ENCODE peak calls at places on chromosomes 7 and 10, in four cellular contexts. D is PC-3, J is neural progenitor cell, Z is fibroblast of mammary gland. Y is an unnamed sample.

GRCh38 chr7:20287317-20287716 is 43.4 kb upstream of the ITGB8 start:
- DNase-seq in D (no peak), J (no peak), Z (no peak), Y (no peak)

GRCh38 chr7:4430227-4430626 is 251.9 kb upstream of the FOXK1 start:
- DNase-seq in D (no peak), J (no peak), Z (no peak), Y (no peak)

GRCh38 chr7:5143106-5143505 is 46.9 kb upstream of the WIPI2 start:
- DNase-seq in D (no peak), J (no peak), Z (no peak), Y (no peak)

GRCh38 chr7:152615052-152615741 is 60.7 kb downstream of the XRCC2 start:
- DNase-seq in D (no peak), J (peak; percentile 59), Z (peak; percentile 22), Y (no peak)

GRCh38 chr10:95026461-95026860 is 42.8 kb downstream of the CYP2C8 start:
- DNase-seq in D (no peak), J (no peak), Z (no peak), Y (no peak)

GRCh38 chr10:50385610-50386009 is 134.3 kb upstream of the ASAH2 start:
- DNase-seq in D (no peak), J (no peak), Z (peak; percentile 49), Y (peak; percentile 65)

GRCh38 chr7:117172283-117172682 is 150.6 kb downstream of the WNT2 start:
- DNase-seq in D (no peak), J (no peak), Z (no peak), Y (no peak)

GRCh38 chr10:122165492-122165832 is 105.6 kb upstream of the BTBD16 start:
- DNase-seq in D (no peak), J (no peak), Z (no peak), Y (no peak)

GRCh38 chr7:143193880-143194279 is 10.7 kb downstream of the TAS2R39 start:
- DNase-seq in D (no peak), J (no peak), Z (no peak), Y (no peak)

GRCh38 chr10:14604181-14605142 is 170.2 kb downstream of the FAM107B start:
- DNase-seq in D (peak; percentile 69), J (peak; percentile 91), Z (peak; percentile 44), Y (peak; percentile 69)

GRCh38 chr10:4050061-4050460 is 265.1 kb upstream of the KLF6 start:
- DNase-seq in D (no peak), J (no peak), Z (no peak), Y (no peak)
- TF ChIP-seq CTCF in D (no peak), J (no peak), Z (no peak), Y (no peak)

DNA sequence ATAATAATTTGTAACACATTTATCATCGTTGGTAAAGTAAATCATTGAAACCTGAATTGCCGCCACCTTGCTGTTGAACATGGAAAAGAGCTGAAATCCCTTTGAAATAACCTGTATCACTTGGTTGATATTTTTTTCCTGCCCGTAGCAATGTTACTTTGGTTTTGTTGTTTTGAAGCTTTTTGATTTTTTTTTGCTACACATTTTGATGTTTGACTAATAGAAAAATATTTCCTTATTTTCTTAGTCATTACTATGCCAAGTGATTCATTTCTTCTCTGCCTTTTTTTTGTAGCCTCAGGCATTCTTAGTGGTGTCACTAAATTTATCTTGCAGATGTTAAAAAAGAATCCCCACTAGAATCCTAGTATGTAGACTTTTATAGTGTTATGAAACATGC is 235.1 kb upstream of the MEOX2 start:
- DNase-seq in D (peak; percentile 83), J (no peak), Z (peak; percentile 54), Y (peak; percentile 62)
- H3K4me3 ChIP-seq in D (peak overlapping the region; percentile 56), J (no peak overlapping the region), Z (no peak overlapping the region), Y (no peak overlapping the region)

GRCh38 chr7:1943326-1943725 is 273.2 kb downstream of the ELFN1 start:
- DNase-seq in D (no peak), J (no peak), Z (no peak), Y (no peak)
- TF ChIP-seq CTCF in D (no peak), J (no peak), Z (no peak), Y (no peak)

GRCh38 chr10:33005322-33006282 is 47.6 kb upstream of the ITGB1 start:
- DNase-seq in D (peak; percentile 100), J (peak; percentile 71), Z (peak; percentile 99), Y (peak; percentile 98)
- H3K4me3 ChIP-seq in D (peak overlapping the region; percentile 62), J (peak overlapping the region; percentile 35), Z (peak overlapping the region; percentile 51), Y (peak overlapping the region; percentile 50)

GRCh38 chr7:2776353-2776752 is 67.8 kb downstream of the GNA12 start:
- DNase-seq in D (no peak), J (no peak), Z (no peak), Y (no peak)
- TF ChIP-seq CTCF in D (no peak), J (no peak), Z (no peak), Y (no peak)

DNA sequence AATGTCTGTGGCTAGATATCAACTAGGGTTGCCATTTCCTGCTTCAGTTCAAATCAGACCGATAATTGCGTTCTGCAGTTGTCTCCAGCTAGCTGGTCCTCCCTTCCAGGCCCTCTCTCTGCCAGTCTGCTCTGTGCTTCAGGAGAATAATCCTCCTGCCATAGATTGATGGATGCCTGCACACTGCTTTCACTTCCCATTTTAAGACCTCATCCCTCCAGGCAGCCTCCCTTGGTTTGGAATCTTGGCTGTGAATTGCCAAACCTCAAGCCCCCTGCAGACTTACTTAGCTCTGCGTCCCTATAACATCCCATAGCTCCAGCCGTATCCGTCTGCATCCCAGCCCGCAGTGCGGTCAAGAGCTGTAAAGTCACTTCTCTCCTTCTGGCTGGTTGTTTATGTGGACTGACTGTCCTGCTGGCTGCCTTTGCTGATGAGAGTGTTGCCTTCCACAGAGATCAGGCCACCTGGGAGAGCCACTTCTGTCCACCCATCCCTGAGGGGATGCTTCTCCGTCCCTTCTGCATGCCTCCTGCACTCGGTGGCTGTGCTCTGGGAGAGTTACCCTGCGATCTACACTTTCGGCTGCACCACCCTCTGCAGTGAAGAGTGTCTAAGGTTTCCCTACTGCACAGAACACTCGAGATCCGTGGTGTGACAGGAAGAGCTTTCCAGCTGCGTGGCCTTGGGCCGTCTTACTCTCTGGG is 22.4 kb upstream of the KLF6 start:
- DNase-seq in D (no peak), J (no peak), Z (no peak), Y (no peak)
- H3K4me3 ChIP-seq in D (no peak overlapping the region), J (no peak overlapping the region), Z (no peak overlapping the region), Y (no peak overlapping the region)

GRCh38 chr7:25720427-25720826 is 431.6 kb upstream of the NFE2L3 start:
- DNase-seq in D (peak; percentile 22), J (peak; percentile 47), Z (peak; percentile 15), Y (peak; percentile 39)
- TF ChIP-seq CTCF in D (peak; percentile 39), J (peak; percentile 56), Z (peak; percentile 42), Y (peak; percentile 61)

Y was measured in epithelial cell of esophagus.